ENCODE peak calls at places on chromosomes 11 and 22, in four cellular contexts. U is A549, W is K562, B is HepG2. T is an unnamed sample.

GRCh38 chr11:128244896-128245295 is 342.5 kb downstream of the ETS1 start:
- DNase-seq in W (no peak), B (no peak), U (no peak), T (no peak)

GRCh38 chr22:25027959-25028840 is 75.7 kb downstream of the KIAA1671 start:
- DNase-seq in U (peak; percentile 59), B (no peak), W (peak; percentile 37), T (no peak)

GRCh38 chr11:102592634-102593581 is 32.2 kb downstream of the MMP20 start:
- DNase-seq in B (peak; percentile 65), W (peak; percentile 11), U (peak; percentile 56), T (no peak)

GRCh38 chr22:37141476-37141875 is 8.2 kb downstream of the IL2RB start:
- DNase-seq in W (no peak), U (no peak), B (no peak), T (no peak)

GRCh38 chr11:88157401-88157800 is 17.8 kb downstream of the RAB38 start:
- DNase-seq in B (no peak), W (no peak), U (no peak), T (no peak)

GRCh38 chr11:1218256-1218787 is 4.5 kb upstream of the MUC5B start:
- DNase-seq in B (no peak), W (no peak), U (no peak), T (no peak)

GRCh38 chr11:9385288-9385902 is 943 bp downstream of the IPO7 start:
- DNase-seq in W (peak; percentile 58), B (peak; percentile 76), U (peak; percentile 56), T (no peak)

GRCh38 chr11:100832851-100833250 is 145.8 kb downstream of the ARHGAP42 start:
- DNase-seq in B (no peak), U (no peak), W (no peak), T (no peak)

GRCh38 chr22:22687638-22688500 is 43.5 kb downstream of the GGTLC2 start:
- DNase-seq in B (peak; percentile 43), U (peak; percentile 52), W (peak; percentile 90), T (no peak)

GRCh38 chr22:49763138-49763537 is 64.5 kb downstream of the BRD1 start:
- DNase-seq in U (no peak), W (no peak), B (no peak), T (no peak)

GRCh38 chr22:49760630-49761571 is 66.8 kb downstream of the BRD1 start:
- DNase-seq in U (no peak), W (no peak), B (no peak), T (peak; percentile 64)

GRCh38 chr22:49761836-49762235 is 65.8 kb downstream of the BRD1 start:
- DNase-seq in W (no peak), U (no peak), B (no peak), T (no peak)

GRCh38 chr22:49763696-49764095 is 64.0 kb downstream of the BRD1 start:
- DNase-seq in U (no peak), W (no peak), B (no peak), T (no peak)

GRCh38 chr22:49760280-49760629 is 67.4 kb downstream of the BRD1 start:
- DNase-seq in U (no peak), W (no peak), B (no peak), T (peak; percentile 40)
- TF ChIP-seq CHD4 in U (no peak), W (no peak), B (no peak), T (no peak)

GRCh38 chr22:27959335-27960090 is 40.5 kb upstream of the PITPNB start:
- DNase-seq in U (no peak), B (no peak), W (no peak), T (no peak)

GRCh38 chr22:27962268-27963191 is 43.5 kb upstream of the PITPNB start:
- DNase-seq in B (no peak), W (no peak), U (no peak), T (no peak)

GRCh38 chr22:27961680-27962079 is 42.6 kb upstream of the PITPNB start:
- DNase-seq in U (no peak), W (no peak), B (no peak), T (no peak)

GRCh38 chr22:27965547-27965946 is 46.5 kb upstream of the PITPNB start:
- DNase-seq in W (no peak), B (no peak), U (peak; percentile 16), T (no peak)

DNA sequence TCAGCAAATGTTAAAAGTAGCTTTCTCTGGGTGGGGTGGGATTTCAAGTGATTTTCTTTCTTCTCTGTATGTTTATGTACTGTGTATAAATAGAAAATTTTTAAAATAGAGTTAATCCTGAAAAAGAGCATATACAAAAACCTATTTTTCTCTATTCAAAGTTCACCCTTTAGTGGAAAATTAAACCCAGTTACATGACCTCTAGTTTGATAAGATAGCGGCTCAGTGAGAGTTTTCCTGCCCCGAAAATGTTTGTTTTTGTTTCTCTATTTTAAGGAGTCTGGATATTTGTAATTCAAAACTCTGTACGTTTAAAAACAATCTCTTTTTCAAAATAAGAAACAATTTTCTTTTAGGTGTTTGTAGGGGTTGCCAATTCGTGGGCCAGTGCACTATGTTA is 42.1 kb upstream of the PITPNB start:
- DNase-seq in U (no peak), B (no peak), W (no peak), T (no peak)
- TF ChIP-seq JUNB in U (no peak), B (no peak), W (no peak), T (no peak)

GRCh38 chr11:92993004-92993403 is 23.6 kb downstream of the MTNR1B start:
- DNase-seq in B (no peak), W (no peak), U (no peak), T (no peak)
- TF ChIP-seq EP300 in B (no peak), W (no peak), U (no peak), T (no peak)

GRCh38 chr11:36492724-36493304 is 17.3 kb downstream of the TRAF6 start:
- DNase-seq in U (peak; percentile 68), W (peak; percentile 45), B (peak; percentile 35), T (no peak)
- TF ChIP-seq CHD4 in U (no peak), W (no peak), B (no peak), T (no peak)

GRCh38 chr11:2423157-2424025 is 20.9 kb downstream of the TRPM5 start:
- DNase-seq in U (no peak), W (no peak), B (no peak), T (no peak)
- TF ChIP-seq JUNB in U (no peak), W (no peak), B (no peak), T (no peak)

DNA sequence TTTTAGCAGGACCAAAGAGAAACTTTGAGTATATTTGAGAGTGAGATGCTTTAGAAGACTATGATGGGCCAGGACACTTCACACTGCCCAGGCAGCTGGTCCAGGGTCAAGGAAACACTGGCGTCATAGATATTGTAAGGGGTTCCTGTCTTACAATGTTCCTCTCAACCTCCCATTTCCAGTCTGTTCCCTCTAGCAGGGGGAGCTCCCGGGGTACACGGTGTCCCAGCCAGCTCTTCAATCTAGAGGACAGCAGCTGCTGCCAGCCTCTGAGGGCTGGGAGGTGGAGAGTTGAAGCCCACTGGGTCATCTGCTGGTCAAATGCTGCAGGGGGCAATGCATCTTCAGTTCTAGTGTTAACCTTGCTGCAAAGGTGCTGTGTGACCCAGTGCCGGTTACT is 40.7 kb upstream of the TIMP3 start:
- DNase-seq in W (no peak), U (no peak), B (no peak), T (no peak)
- TF ChIP-seq EP300 in W (no peak), U (no peak), B (no peak), T (no peak)

T was measured in GM12878.